ENCODE peak calls at places on chromosomes 6 and 20, in four cellular contexts. F is CD8-positive, alpha-beta T cell; G is body of pancreas; N is astrocyte of the spinal cord. P is an unnamed sample.

GRCh38 chr20:56515657-56516381 is 8.7 kb upstream of the FAM209A start:
- DNase-seq in F (no peak), G (no peak), N (peak; percentile 24), P (no peak)

GRCh38 chr6:149499066-149499465 is 14.3 kb upstream of the ZC3H12D start:
- DNase-seq in F (no peak), G (no peak), N (peak; percentile 90), P (no peak)

GRCh38 chr20:57795347-57795697 is 85.5 kb upstream of the PMEPA1 start:
- DNase-seq in F (no peak), G (peak; percentile 28), N (peak; percentile 62), P (no peak)

GRCh38 chr6:167031082-167031709 is 32.0 kb downstream of the CEP43 start:
- DNase-seq in F (no peak), G (no peak), N (no peak), P (no peak)

GRCh38 chr6:146582857-146583256 is 15.9 kb upstream of the ADGB start:
- DNase-seq in F (no peak), G (peak; percentile 34), N (no peak), P (no peak)

GRCh38 chr20:48828734-48829460 is 1.1 kb upstream of the PREX1 start:
- DNase-seq in F (no peak), G (no peak), N (no peak), P (no peak)

GRCh38 chr20:19815553-19815991 is 57.5 kb downstream of the RIN2 start:
- DNase-seq in F (no peak), G (peak; percentile 30), N (peak; percentile 99), P (no peak)

GRCh38 chr6:93293399-93294271 is 125.7 kb downstream of the EPHA7 start:
- DNase-seq in F (no peak), G (no peak), N (no peak), P (no peak)

GRCh38 chr20:24897974-24898373 is 51.1 kb upstream of the CST7 start:
- DNase-seq in F (no peak), G (no peak), N (no peak), P (no peak)

GRCh38 chr6:27136978-27137814 is 110.3 kb upstream of the PRSS16 start:
- DNase-seq in F (no peak), G (no peak), N (no peak), P (no peak)

GRCh38 chr6:152135755-152136448 is 328.4 kb downstream of the ESR1 start:
- DNase-seq in F (no peak), G (no peak), N (no peak), P (no peak)

GRCh38 chr20:44704551-44704971 is 10.6 kb upstream of the CCN5 start:
- DNase-seq in F (no peak), G (no peak), N (peak; percentile 82), P (no peak)

DNA sequence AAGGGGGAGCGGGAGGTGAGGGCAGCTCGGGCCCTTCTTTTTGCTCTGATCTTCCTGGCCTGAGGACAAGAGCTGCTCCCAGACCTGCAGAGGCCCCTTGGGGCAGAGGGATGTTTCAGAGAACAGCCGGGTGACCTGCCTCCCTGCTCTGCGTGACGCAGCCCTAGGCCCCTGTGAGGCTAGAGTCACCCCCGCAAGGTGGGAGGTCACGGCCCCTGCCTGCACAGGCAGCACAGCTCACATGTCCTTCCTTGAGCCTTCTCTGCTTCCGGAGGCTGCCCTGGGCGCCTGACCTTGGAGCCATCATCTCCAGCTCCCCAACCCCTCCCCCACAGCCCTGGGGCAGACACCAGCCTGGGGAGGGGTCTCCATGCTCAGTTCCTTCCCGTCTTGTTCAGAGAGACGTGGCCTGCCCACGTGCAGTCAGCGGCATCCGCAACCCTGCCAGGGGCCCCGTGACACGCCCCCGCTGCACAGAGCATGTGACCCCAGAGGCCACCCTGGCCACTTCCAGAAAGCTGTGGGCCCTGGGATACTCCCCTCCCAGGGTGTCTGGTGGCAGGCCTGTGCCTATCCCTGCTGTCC is at the start of gene BIRC7:
- DNase-seq in F (no peak), G (no peak), N (no peak), P (no peak)
- TF ChIP-seq CTCF in F (no peak), G (no peak), N (no peak), P (no peak)

DNA sequence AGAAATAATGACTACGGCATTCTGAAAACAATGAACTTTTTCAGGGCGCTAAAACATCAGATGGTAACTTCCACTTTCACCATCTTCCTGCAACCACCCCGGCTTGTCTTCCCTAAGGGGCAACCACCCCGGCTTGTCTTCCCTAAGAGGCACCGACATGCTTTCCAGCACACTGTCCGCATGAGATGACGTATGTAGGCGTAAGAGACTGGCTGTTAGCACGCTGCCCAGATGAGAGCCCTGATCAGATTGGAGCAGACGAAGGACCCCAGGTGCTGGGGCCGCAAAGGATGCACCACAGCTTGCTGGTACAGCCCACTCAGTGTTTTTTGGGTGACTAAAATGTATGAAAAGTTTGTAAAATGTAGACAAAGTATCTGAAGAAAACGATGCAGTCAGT is 29.3 kb downstream of the ASCC3 start:
- DNase-seq in F (no peak), G (no peak), N (no peak), P (no peak)
- TF ChIP-seq CTCF in F (no peak), G (no peak), N (no peak), P (no peak)

DNA sequence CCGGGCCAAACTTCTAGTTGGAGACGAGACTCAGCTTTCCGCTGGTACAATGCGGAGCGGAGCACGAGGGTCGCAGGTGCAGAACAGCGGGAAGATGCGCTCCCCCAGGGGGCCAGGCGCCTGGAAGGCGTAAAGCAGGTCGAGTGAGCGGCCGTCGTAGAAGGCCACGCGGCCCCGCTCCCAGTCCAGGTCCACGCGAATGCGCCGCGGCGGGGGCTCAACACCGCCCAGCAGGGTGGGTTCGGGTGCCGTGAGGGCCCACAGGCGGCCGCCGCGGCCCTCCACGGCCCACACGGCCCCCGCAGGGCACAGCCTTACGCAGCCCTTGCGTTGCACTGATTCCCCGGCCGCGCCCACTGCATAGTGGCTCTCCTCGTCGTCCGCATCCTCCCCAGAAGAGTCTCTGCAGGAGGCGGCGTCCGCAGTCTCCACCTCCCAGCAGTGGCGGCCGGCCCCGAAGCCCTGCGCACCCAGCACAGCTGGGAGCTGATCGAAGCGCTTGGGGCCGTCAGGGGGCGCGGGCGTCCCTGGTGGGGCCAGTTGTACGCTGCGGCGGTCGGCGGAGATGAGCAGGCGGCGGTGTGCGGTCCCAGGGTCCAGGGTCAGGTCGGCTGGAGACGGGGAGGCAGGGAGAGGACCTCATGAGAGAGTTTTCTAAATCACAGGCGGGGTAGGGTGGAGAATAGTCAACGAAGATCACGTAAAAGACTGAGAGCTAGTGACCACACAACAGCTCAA is 4.3 kb downstream of the PPP1R11 start:
- DNase-seq in F (no peak), G (no peak), N (peak; percentile 19), P (no peak)
- TF ChIP-seq CTCF in F (no peak), G (no peak), N (peak; percentile 14), P (peak; percentile 44)

GRCh38 chr20:32820000-32820697 is 395 bp downstream of the MAPRE1 start:
- DNase-seq in F (peak; percentile 89), G (peak; percentile 78), N (peak; percentile 50), P (peak; percentile 95)
- TF ChIP-seq CTCF in F (no peak), G (peak; percentile 16), N (no peak), P (no peak)